ENCODE peak calls at places on chromosomes 12 and 14, in seven cellular contexts. B, G, K, W, S, D and C are unnamed samples.

GRCh38 chr14:91254456-91254855 is 10.0 kb upstream of the GPR68 start:
- DNase-seq in D (no peak), G (no peak), W (no peak), K (no peak), B (no peak), S (no peak), C (no peak)

GRCh38 chr12:105280966-105281693 is 45.2 kb upstream of the APPL2 start:
- DNase-seq in W (no peak), B (no peak), S (no peak), D (no peak), K (no peak), G (no peak), C (no peak)

GRCh38 chr12:70609203-70609602 is 28.0 kb downstream of the PTPRB start:
- DNase-seq in G (no peak), K (no peak), W (no peak), S (no peak), D (no peak), B (no peak), C (no peak)

GRCh38 chr12:90576707-90577106 is 378.3 kb downstream of the CCER1 start:
- DNase-seq in G (no peak), S (no peak), B (no peak), K (no peak), W (no peak), D (no peak), C (no peak)

GRCh38 chr14:97276573-97276972 is 479.4 kb downstream of the VRK1 start:
- DNase-seq in G (no peak), D (no peak), S (no peak), K (no peak), B (no peak), W (no peak), C (peak; percentile 73)

GRCh38 chr14:48814562-48814961 is 771.6 kb downstream of the RPS29 start:
- DNase-seq in D (no peak), S (no peak), K (no peak), W (no peak), G (no peak), B (no peak), C (peak; percentile 6)

GRCh38 chr14:76201162-76201561 is 49.4 kb downstream of the GPATCH2L start:
- DNase-seq in K (no peak), B (no peak), W (no peak), G (no peak), S (no peak), D (no peak), C (peak; percentile 84)

GRCh38 chr12:2291182-2291832 is 238.5 kb downstream of the CACNA1C start:
- DNase-seq in W (no peak), K (peak; percentile 63), S (no peak), B (peak; percentile 83), D (no peak), G (peak; percentile 69), C (peak; percentile 20)

GRCh38 chr12:3453947-3454675 is 36.9 kb upstream of the PRMT8 start:
- DNase-seq in D (no peak), K (no peak), G (no peak), S (no peak), W (no peak), B (no peak), C (peak; percentile 96)

GRCh38 chr12:128920468-128920867 is 67.2 kb downstream of the GLT1D1 start:
- DNase-seq in W (no peak), S (no peak), G (no peak), B (no peak), D (no peak), K (no peak), C (peak; percentile 59)

GRCh38 chr14:68683326-68683725 is 109.5 kb downstream of the ZFP36L1 start:
- DNase-seq in K (no peak), D (no peak), W (no peak), B (no peak), S (no peak), G (no peak), C (peak; percentile 68)